ENCODE peak calls at places on chromosome X, in six cellular contexts. K is lower lobe of right lung, B is transverse colon, V is IMR-90, G is pancreas, E is Karpas-422. D is an unnamed sample. For H3K4me1, the result is how much of the 10 kb centered on the place peaks cover.

GRCh38 chrX:13747836-13748235 is 13.3 kb downstream of the OFD1 start:
- DNase-seq in K (no peak), B (peak), V (peak), G (no peak), E (peak), D (peak)

GRCh38 chrX:3244955-3245354 is 101.5 kb downstream of the MXRA5 start:
- DNase-seq in K (no peak), B (no peak), V (no peak), G (no peak), E (no peak), D (no peak)

GRCh38 chrX:114611018-114611619 is 27.2 kb downstream of the HTR2C start:
- DNase-seq in K (no peak), B (peak), V (peak), G (no peak), E (peak), D (no peak)

GRCh38 chrX:17527135-17527701 is 152.2 kb downstream of the NHS start:
- DNase-seq in K (peak), B (no peak), V (peak), G (no peak), E (no peak), D (no peak)

GRCh38 chrX:149512225-149512885 is 7.2 kb upstream of the IDS start:
- DNase-seq in K (peak), B (peak), V (peak), G (no peak), E (peak), D (peak)

GRCh38 chrX:115233497-115234219 is at the start of gene LRCH2:
- DNase-seq in K (peak), B (no peak), V (peak), G (peak), E (no peak), D (no peak)

GRCh38 chrX:19964017-19964710 is 26.7 kb downstream of the BCLAF3 start:
- DNase-seq in K (no peak), B (no peak), V (no peak), G (no peak), E (no peak), D (no peak)

GRCh38 chrX:54808109-54808604 is 612 bp downstream of the MAGED2 start:
- DNase-seq in K (no peak), B (peak), V (no peak), G (peak), E (peak), D (peak)

GRCh38 chrX:121823406-121823805 is 776.0 kb downstream of the GLUD2 start:
- DNase-seq in K (no peak), B (no peak), V (no peak), G (no peak), E (no peak), D (no peak)

GRCh38 chrX:112043997-112044396 is 38.6 kb downstream of the TRPC5 start:
- DNase-seq in K (no peak), B (no peak), V (peak), G (no peak), E (peak), D (no peak)

GRCh38 chrX:42484233-42484632 is 293.7 kb downstream of the PPP1R2C start:
- DNase-seq in K (no peak), B (no peak), V (no peak), G (no peak), E (no peak), D (no peak)

GRCh38 chrX:24988314-24988713 is 27.5 kb downstream of the ARX start:
- DNase-seq in K (no peak), B (no peak), V (no peak), G (no peak), E (no peak), D (no peak)

GRCh38 chrX:13029831-13030771 is 14.3 kb downstream of the FAM9C start:
- DNase-seq in K (no peak), B (peak), V (no peak), G (no peak), E (peak), D (peak)

GRCh38 chrX:47597222-47597621 is 15.0 kb downstream of the TIMP1 start:
- DNase-seq in K (no peak), B (no peak), V (no peak), G (no peak), E (no peak), D (no peak)

GRCh38 chrX:102746134-102746584 is 25.6 kb downstream of the GPRASP3 start:
- DNase-seq in K (peak), B (peak), V (no peak), G (peak), E (no peak), D (no peak)

GRCh38 chrX:22116585-22117546 is 84.7 kb downstream of the PHEX start:
- DNase-seq in K (no peak), B (no peak), V (no peak), G (no peak), E (no peak), D (no peak)

GRCh38 chrX:5236096-5236495 is 992.6 kb downstream of the NLGN4X start:
- DNase-seq in K (no peak), B (no peak), V (no peak), G (no peak), E (peak), D (no peak)

GRCh38 chrX:133985164-133986007 is at the start of gene GPC3:
- DNase-seq in K (peak), B (peak), V (peak), G (peak), E (no peak), D (no peak)

GRCh38 chrX:112545051-112545450 is 134.7 kb downstream of the LHFPL1 start:
- DNase-seq in K (no peak), B (no peak), V (peak), G (no peak), E (no peak), D (no peak)

GRCh38 chrX:68307767-68308166 is 125.5 kb downstream of the OPHN1 start:
- DNase-seq in K (no peak), B (no peak), V (peak), G (no peak), E (no peak), D (no peak)

GRCh38 chrX:119984652-119985051 is 41.1 kb upstream of the NKAP start:
- DNase-seq in K (no peak), B (no peak), V (no peak), G (no peak), E (no peak), D (no peak)

DNA sequence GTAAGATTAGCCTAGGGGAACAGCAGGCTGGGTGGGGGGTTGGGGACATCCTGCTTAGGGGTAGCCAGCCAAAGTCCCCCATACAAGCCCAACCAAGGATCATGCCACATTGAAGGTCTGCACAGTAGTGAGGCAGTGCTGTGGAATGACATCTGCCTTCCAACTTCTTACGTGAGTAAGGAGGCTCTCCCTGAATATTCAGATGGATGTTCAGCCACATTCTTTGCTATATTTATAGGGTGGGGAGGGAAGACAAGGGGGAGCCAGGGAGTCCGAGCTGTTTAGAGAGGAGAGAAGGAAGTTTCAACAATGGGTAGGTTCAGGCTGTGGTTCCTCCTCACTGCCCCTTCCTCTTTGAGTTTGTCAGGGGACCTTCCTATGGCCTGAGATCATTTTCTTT is 29.7 kb downstream of the MSN start:
- DNase-seq in K (no peak), B (no peak), V (peak), G (no peak), E (peak), D (no peak)
- H3K27ac ChIP-seq in K (peak), B (peak), V (peak), G (no peak), E (peak), D (peak)

DNA sequence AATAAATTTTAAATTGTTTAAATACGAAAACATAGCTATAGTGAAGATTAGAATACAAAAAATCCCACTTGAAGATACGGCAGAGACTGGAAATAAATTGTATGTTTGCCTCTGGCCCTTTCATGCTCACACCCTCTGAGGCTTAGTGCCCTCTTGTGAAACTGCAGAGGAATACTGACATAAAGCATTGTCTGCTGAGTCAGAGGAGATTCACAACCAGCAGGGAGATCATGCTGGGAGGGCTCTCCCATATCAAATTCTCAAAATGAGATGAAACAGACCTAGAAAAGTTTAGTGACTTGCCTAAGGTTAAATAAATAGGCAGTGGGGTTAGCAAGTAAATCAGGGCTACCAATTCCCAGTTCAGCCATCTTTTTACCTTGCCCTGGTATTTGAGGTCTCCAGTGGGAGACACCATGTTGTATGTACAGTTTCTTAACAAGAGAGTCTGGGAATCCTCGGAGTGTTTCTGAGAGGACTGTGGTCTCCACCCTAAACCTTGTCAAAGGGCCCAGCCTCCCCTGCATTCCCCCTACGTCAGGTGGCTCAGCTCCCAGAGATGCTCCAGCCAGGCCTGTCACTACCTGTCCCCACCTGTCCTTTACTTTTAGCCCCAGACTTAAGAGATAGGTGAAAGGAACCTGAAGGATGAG is 581.4 kb upstream of the DIPK2B start:
- DNase-seq in K (no peak), B (no peak), V (peak), G (no peak), E (no peak), D (no peak)
- H3K4me1 ChIP-seq in K (under half), B (under half), V (under half), G (under half), E (under half), D (under half)

DNA sequence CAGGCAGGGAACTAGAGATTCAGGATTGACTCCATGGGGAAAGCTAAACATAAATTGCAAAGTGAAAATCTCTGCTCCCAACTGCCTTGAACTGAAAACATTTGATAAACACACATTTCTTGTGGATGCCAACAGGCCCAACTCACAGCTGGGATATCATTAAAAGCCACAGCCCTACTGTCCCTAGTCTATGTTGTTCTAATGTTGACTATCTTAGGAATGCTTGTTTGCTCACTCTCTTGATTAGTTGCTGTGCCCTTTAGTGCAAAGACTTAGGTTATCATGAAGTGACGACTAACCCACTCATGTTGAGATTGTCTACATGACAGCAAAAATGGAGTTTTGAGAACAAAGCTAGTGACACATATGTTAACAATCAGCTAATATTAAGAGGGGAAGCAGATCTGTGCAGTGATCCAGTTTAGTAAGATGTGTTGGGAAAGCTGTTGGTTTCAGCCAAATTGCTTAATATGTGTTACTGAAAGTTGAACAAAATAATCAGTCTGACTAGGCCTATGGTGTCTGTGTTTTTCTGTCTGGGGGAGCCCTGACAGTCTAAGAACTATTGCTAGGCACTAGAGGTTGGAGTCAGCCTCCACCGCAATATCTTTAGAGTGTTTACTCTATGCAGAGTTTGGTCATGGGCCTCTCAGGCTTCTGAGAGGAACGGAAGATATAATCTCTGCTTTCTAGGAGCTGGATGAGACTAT is 125.4 kb downstream of the ATG4A start:
- DNase-seq in K (no peak), B (no peak), V (no peak), G (no peak), E (no peak), D (no peak)
- H3K27ac ChIP-seq in K (no peak), B (no peak), V (peak), G (no peak), E (no peak), D (no peak)

GRCh38 chrX:154056739-154057367 is 37.2 kb upstream of the IRAK1 start:
- DNase-seq in K (no peak), B (peak), V (peak), G (no peak), E (no peak), D (no peak)
- H3K4me1 ChIP-seq in K (under half), B (under half), V (under half), G (under half), E (under half), D (under half)

DNA sequence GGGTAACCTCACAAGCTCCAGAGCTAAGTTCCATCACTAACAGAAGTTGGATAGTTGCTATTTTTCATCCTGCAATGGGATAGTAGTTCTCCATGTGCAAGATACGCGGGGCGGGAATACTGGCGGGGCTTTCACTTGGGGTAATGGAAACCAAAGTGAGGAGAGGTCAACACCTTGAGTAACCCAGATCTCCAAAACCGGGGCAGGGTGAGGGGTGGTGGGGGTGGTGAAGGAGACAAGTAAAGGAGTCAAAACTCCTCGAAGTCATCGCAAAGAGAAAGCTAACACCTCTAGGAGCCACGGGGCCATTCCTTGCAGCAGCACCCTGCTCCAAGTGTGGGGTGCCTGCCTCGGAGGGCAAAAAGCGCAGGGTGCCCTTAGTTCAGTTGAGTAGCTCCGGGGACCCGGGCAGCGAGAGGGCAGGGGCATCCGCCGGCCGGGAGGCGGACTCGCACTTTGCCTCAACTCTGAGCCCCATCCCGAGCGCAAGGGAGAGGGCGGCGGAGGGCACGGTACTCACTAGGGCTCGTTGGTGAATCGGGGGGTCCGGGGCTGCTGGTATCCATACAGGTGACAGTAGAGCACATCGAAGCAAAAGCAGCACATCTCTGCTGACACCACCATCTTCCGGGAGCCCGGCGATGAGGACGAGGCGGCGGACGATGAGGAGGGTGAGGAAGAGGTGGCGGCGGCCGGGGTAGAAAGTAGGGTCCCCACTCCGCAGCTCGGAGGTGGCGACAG is 636 bp downstream of the AMMECR1 start:
- DNase-seq in K (peak), B (peak), V (no peak), G (peak), E (peak), D (no peak)
- H3K27ac ChIP-seq in K (peak), B (peak), V (peak), G (peak), E (peak), D (peak)

GRCh38 chrX:155061770-155062169 is 9.2 kb downstream of the CMC4 start:
- DNase-seq in K (no peak), B (no peak), V (no peak), G (no peak), E (no peak), D (no peak)

GRCh38 chrX:155069414-155069813 is 1.5 kb downstream of the CMC4 start:
- DNase-seq in K (no peak), B (no peak), V (no peak), G (no peak), E (no peak), D (no peak)

GRCh38 chrX:155068165-155068564 is 2.8 kb downstream of the CMC4 start:
- DNase-seq in K (no peak), B (no peak), V (peak), G (no peak), E (no peak), D (no peak)

GRCh38 chrX:155070038-155070437 is 898 bp downstream of the CMC4 start:
- DNase-seq in K (no peak), B (no peak), V (no peak), G (no peak), E (peak), D (no peak)

GRCh38 chrX:155065035-155065734 is 5.8 kb downstream of the CMC4 start:
- DNase-seq in K (no peak), B (no peak), V (peak), G (no peak), E (no peak), D (no peak)
- H3K4me1 ChIP-seq in K (under half), B (under half), V (under half), G (under half), E (under half), D (under half)

GRCh38 chrX:63784902-63785692 is at the start of gene ARHGEF9:
- DNase-seq in K (no peak), B (peak), V (no peak), G (peak), E (no peak), D (no peak)
- H3K27ac ChIP-seq in K (no peak), B (peak), V (no peak), G (no peak), E (no peak), D (no peak)